ENCODE peak calls at places on chromosomes 3 and 15, in ten cellular contexts. B, C, E, A, J, U, Z, N, W and O are unnamed samples.

GRCh38 chr3:64848822-64849221 is 161.0 kb upstream of the ADAMTS9 start:
- DNase-seq in J (no peak), B (no peak), N (no peak), C (no peak), E (no peak), A (no peak), U (no peak), W (peak), Z (no peak), O (no peak)

GRCh38 chr3:157785071-157785826 is 282.0 kb upstream of the VEPH1 start:
- DNase-seq in A (no peak), W (peak), N (peak), C (peak), B (no peak), E (no peak), U (no peak), Z (peak), J (no peak), O (no peak)

GRCh38 chr3:123394391-123395022 is 54.4 kb downstream of the ADCY5 start:
- DNase-seq in B (no peak), C (no peak), Z (no peak), A (no peak), W (no peak), E (peak), J (no peak), U (no peak), N (no peak), O (no peak)

GRCh38 chr3:161171113-161171512 is 50.0 kb upstream of the NMD3 start:
- DNase-seq in J (peak), E (peak), W (peak), Z (no peak), N (peak), A (no peak), B (no peak), U (no peak), C (peak), O (no peak)

GRCh38 chr15:57323806-57324589 is 52.3 kb upstream of the CGNL1 start:
- DNase-seq in B (no peak), C (no peak), A (peak), J (no peak), W (no peak), U (no peak), N (no peak), E (no peak), Z (peak), O (peak)

GRCh38 chr3:13579089-13579488 is 30.2 kb downstream of the FBLN2 start:
- DNase-seq in E (no peak), Z (no peak), N (peak), J (no peak), W (peak), U (no peak), B (no peak), C (no peak), A (no peak), O (no peak)

GRCh38 chr3:98777286-98777685 is 14.1 kb downstream of the ST3GAL6 start:
- DNase-seq in N (no peak), J (no peak), B (no peak), C (no peak), W (no peak), A (no peak), Z (no peak), E (no peak), U (no peak), O (no peak)

GRCh38 chr3:56620371-56620770 is 62.7 kb downstream of the TASOR start:
- DNase-seq in Z (no peak), J (no peak), E (no peak), U (no peak), C (no peak), W (peak), B (no peak), A (no peak), N (no peak), O (no peak)

GRCh38 chr15:82393671-82394070 is 35.9 kb upstream of the GOLGA6L9 start:
- DNase-seq in A (no peak), Z (no peak), E (no peak), W (peak), N (no peak), C (no peak), B (no peak), U (no peak), J (no peak), O (no peak)

GRCh38 chr3:186189492-186189891 is 80.6 kb upstream of the ETV5 start:
- DNase-seq in C (no peak), A (no peak), U (no peak), N (peak), W (no peak), Z (no peak), E (no peak), J (no peak), B (no peak), O (no peak)

GRCh38 chr3:10505050-10505790 is at the start of gene ATP2B2:
- DNase-seq in A (no peak), B (peak), W (peak), E (no peak), C (no peak), N (no peak), J (no peak), U (no peak), Z (no peak), O (no peak)

GRCh38 chr15:70055601-70056051 is 42.1 kb downstream of the TLE3 start:
- DNase-seq in A (no peak), E (no peak), B (no peak), W (no peak), J (no peak), Z (no peak), C (no peak), U (no peak), N (no peak), O (no peak)

GRCh38 chr3:32557640-32558352 is 12.9 kb downstream of the DYNC1LI1 start:
- DNase-seq in A (no peak), Z (no peak), E (no peak), N (no peak), C (no peak), J (no peak), B (no peak), W (no peak), U (no peak), O (no peak)

GRCh38 chr15:79089890-79090486 is 592 bp downstream of the RASGRF1 start:
- DNase-seq in A (no peak), J (no peak), Z (no peak), E (no peak), C (no peak), N (no peak), B (no peak), U (no peak), W (no peak), O (no peak)

GRCh38 chr3:15796331-15796730 is 1.4 kb downstream of the ANKRD28 start:
- DNase-seq in B (no peak), Z (no peak), E (no peak), N (peak), J (no peak), A (no peak), W (no peak), C (no peak), U (no peak), O (no peak)
- H3K4me3 ChIP-seq in B (peak), Z (peak), E (peak), N (peak), J (peak), A (peak), W (peak), C (peak), U (no peak), O (peak)

GRCh38 chr3:192916455-192917257 is 1.0 kb downstream of the MB21D2 start:
- DNase-seq in Z (no peak), U (no peak), A (peak), N (peak), J (peak), E (peak), W (peak), B (peak), C (peak), O (no peak)

GRCh38 chr3:192914873-192915272 is 2.8 kb downstream of the MB21D2 start:
- DNase-seq in N (no peak), U (no peak), C (no peak), E (no peak), A (peak), W (no peak), B (no peak), Z (no peak), J (no peak), O (no peak)

GRCh38 chr3:192913540-192913939 is 4.1 kb downstream of the MB21D2 start:
- DNase-seq in J (no peak), Z (no peak), N (no peak), A (no peak), B (no peak), U (no peak), C (no peak), W (no peak), E (no peak), O (no peak)

GRCh38 chr3:192915724-192916123 is 1.9 kb downstream of the MB21D2 start:
- DNase-seq in N (peak), U (no peak), B (no peak), Z (no peak), C (no peak), J (no peak), E (no peak), W (peak), A (peak), O (no peak)

DNA sequence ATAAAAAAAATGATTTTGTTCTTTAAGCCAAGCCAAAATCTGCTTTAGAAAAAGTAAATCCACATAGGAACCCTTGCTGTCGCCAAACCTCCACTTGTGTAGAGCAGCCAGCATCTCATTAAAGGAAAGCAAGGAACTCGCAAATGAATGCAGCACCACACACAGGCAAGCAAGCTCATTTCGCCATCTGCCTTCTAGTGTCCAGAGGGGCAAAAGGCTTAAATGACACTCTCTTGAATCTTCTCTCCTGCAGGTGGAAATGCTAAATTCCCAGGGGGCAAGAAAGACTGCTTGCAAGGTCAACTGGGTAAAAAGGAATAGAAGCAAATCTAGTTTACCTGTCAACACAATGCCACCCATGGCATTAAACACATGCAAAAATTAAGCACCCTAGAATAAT is 2.4 kb downstream of the MB21D2 start:
- DNase-seq in C (no peak), Z (peak), E (no peak), U (no peak), W (peak), N (peak), J (no peak), B (peak), A (peak), O (no peak)
- H3K4me3 ChIP-seq in C (no peak), Z (no peak), E (peak), U (no peak), W (peak), N (peak), J (peak), B (peak), A (peak), O (no peak)

GRCh38 chr15:92869977-92870644 is 30.0 kb upstream of the CHD2 start:
- DNase-seq in N (peak), C (no peak), U (no peak), E (no peak), A (no peak), J (no peak), W (peak), B (no peak), Z (no peak), O (no peak)

GRCh38 chr15:92861742-92862141 is 38.4 kb upstream of the CHD2 start:
- DNase-seq in A (no peak), U (no peak), E (no peak), N (no peak), C (no peak), B (no peak), Z (no peak), W (no peak), J (no peak), O (no peak)

GRCh38 chr15:92869263-92869940 is 30.7 kb upstream of the CHD2 start:
- DNase-seq in A (no peak), J (no peak), C (no peak), W (peak), Z (no peak), E (no peak), B (no peak), N (peak), U (no peak), O (no peak)

GRCh38 chr15:92864127-92864814 is 35.9 kb upstream of the CHD2 start:
- DNase-seq in U (no peak), C (no peak), Z (no peak), B (no peak), W (no peak), A (no peak), E (no peak), J (no peak), N (no peak), O (no peak)
- H3K4me3 ChIP-seq in U (no peak), C (no peak), Z (no peak), B (no peak), W (no peak), A (no peak), E (no peak), J (no peak), N (no peak), O (no peak)

GRCh38 chr3:189947068-189947467 is 173.6 kb downstream of the P3H2 start:
- DNase-seq in J (no peak), E (no peak), N (peak), A (no peak), Z (no peak), C (no peak), U (no peak), W (no peak), B (no peak), O (no peak)

GRCh38 chr3:189948724-189949045 is 172.0 kb downstream of the P3H2 start:
- DNase-seq in C (no peak), B (no peak), E (no peak), N (no peak), W (no peak), Z (no peak), A (no peak), U (no peak), J (no peak), O (no peak)

GRCh38 chr3:189945935-189946709 is 174.6 kb downstream of the P3H2 start:
- DNase-seq in Z (no peak), A (no peak), E (no peak), W (no peak), C (no peak), J (no peak), U (no peak), B (no peak), N (no peak), O (no peak)

GRCh38 chr3:189949580-189949979 is 171.1 kb downstream of the P3H2 start:
- DNase-seq in A (no peak), Z (no peak), N (no peak), E (no peak), U (no peak), B (no peak), C (no peak), J (no peak), W (no peak), O (no peak)

DNA sequence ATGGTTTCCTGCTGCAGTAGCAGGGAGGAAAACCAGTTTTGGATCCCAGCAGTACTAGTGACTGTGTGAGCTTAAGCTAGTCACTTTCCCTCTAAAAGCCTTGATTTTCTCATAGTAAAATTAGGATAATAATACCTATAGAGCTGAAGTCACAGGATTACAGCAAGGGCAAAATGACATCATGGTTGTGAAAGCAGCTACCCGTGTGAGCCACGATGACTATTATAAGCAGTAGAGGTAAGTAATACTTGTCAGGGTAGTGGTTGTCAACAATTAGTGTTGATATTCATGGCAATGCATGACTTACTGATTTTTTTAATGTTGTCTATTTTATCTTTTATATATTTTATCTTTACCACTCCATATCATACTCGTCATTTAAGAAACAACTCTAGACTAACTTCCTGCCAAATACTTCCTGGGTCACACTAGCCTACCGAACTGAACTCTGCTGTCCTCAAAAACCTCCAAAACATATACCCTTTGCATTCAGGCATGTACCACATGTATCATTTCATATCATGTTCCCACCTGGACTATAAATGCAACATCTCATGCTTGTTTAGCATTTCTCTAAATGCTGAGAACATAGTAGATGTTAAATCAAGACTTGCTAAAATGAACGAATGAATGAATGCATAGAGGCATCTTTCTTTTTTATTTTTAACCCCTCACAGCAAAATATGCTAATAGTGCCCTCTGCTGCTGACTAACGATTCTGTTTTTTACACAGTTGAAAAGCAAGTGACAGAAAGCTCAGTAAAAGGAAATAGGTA is 172.6 kb downstream of the P3H2 start:
- DNase-seq in B (no peak), C (no peak), A (peak), J (no peak), N (peak), Z (peak), E (no peak), U (no peak), W (peak), O (peak)
- H3K4me3 ChIP-seq in B (no peak), C (no peak), A (no peak), J (no peak), N (no peak), Z (no peak), E (no peak), U (no peak), W (no peak), O (no peak)

DNA sequence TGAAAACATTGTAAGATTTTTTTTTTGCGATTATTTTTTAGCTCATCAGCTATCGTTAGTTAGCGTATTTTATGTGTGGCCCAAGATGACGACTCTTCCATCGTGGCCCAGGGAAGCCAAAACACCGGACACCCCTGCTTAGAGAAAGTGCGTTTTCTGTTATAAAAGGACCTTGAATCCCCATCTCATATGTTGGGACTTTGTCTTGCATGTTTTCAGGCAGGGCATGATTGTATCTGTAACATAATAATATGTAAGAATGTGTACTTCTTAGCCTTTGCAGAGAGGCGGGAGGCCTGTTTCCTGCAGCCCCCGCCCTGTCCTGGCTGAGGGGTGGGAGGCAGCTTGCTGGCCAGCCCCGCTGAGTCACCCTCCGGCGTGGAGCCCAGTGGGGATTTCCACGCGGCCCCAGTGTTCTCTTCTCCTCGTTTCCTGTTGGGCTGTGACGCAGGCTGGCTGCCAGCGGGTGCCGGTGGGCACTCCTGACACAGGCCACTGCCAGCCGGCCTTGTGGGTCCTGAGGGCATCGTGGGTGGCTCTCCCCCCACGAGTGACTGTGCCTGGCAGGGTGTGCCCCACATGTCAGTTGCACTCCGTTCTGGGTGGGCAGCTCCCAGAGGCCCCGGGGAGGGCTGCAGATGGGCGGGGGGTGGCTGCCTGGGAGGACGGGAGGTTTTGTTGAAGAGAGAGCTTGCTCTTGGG is 55.6 kb downstream of the SMAD3 start:
- DNase-seq in U (peak), A (peak), E (peak), C (peak), N (peak), J (peak), B (peak), W (peak), Z (no peak), O (no peak)
- H3K4me3 ChIP-seq in U (peak), A (no peak), E (peak), C (peak), N (peak), J (peak), B (peak), W (peak), Z (no peak), O (no peak)

GRCh38 chr3:45596290-45596791 is 1.8 kb downstream of the LIMD1 start:
- DNase-seq in Z (peak), W (no peak), U (no peak), B (no peak), E (no peak), J (no peak), A (peak), C (no peak), N (no peak), O (no peak)
- H3K4me3 ChIP-seq in Z (peak), W (peak), U (no peak), B (peak), E (peak), J (peak), A (peak), C (peak), N (peak), O (no peak)